ENCODE peak calls at places on chromosomes 2 and 18, in ten cellular contexts. C is OCI-LY7, R is heart right ventricle, P is astrocyte, F is PC-9, O is fibroblast of lung, S is stomach, N is PC-3, H is A549, U is ascending aorta. D is an unnamed sample.

GRCh38 chr2:11419781-11420180 is 46.2 kb downstream of the E2F6 start:
- DNase-seq in C (no peak), R (no peak), P (no peak), F (no peak), O (no peak), S (no peak), N (no peak), H (no peak), U (no peak), D (no peak)

GRCh38 chr2:85433511-85434089 is 15.1 kb downstream of the SH2D6 start:
- DNase-seq in C (no peak), R (peak), P (peak), F (peak), O (peak), S (peak), N (peak), H (peak), U (no peak), D (peak)

GRCh38 chr2:234468503-234468902 is 28.4 kb downstream of the ARL4C start:
- DNase-seq in C (no peak), R (peak), P (no peak), F (no peak), O (no peak), S (no peak), N (no peak), H (no peak), U (no peak), D (no peak)

GRCh38 chr2:67841711-67842110 is 221.1 kb downstream of the C1D start:
- DNase-seq in C (no peak), R (no peak), P (no peak), F (no peak), O (no peak), S (no peak), N (peak), H (no peak), U (no peak), D (no peak)

GRCh38 chr18:61998957-61999356 is 106.2 kb upstream of the RNF152 start:
- DNase-seq in C (no peak), R (no peak), P (peak), F (no peak), O (peak), S (no peak), N (peak), H (no peak), U (no peak), D (peak)

GRCh38 chr18:51668101-51668500 is 470.6 kb upstream of the MEX3C start:
- DNase-seq in C (peak), R (peak), P (peak), F (peak), O (peak), S (peak), N (peak), H (peak), U (no peak), D (peak)

GRCh38 chr2:144522741-144523605 is 3.1 kb upstream of the ZEB2 start:
- DNase-seq in C (no peak), R (peak), P (no peak), F (no peak), O (peak), S (no peak), N (no peak), H (no peak), U (no peak), D (no peak)

GRCh38 chr18:79677840-79678239 is 1.8 kb upstream of the CTDP1 start:
- DNase-seq in C (no peak), R (no peak), P (no peak), F (no peak), O (no peak), S (no peak), N (no peak), H (no peak), U (no peak), D (no peak)

GRCh38 chr18:67483237-67483636 is 33.3 kb downstream of the DSEL start:
- DNase-seq in C (no peak), R (no peak), P (no peak), F (no peak), O (no peak), S (no peak), N (no peak), H (no peak), U (no peak), D (no peak)

GRCh38 chr2:171824086-171824485 is 70.0 kb downstream of the SLC25A12 start:
- DNase-seq in C (no peak), R (no peak), P (no peak), F (no peak), O (peak), S (no peak), N (no peak), H (no peak), U (no peak), D (no peak)

GRCh38 chr2:196555161-196555560 is 84.4 kb upstream of the CCDC150 start:
- DNase-seq in C (no peak), R (no peak), P (no peak), F (no peak), O (no peak), S (no peak), N (no peak), H (no peak), U (no peak), D (no peak)

GRCh38 chr2:192381082-192381481 is 186.3 kb upstream of the TMEFF2 start:
- DNase-seq in C (no peak), R (no peak), P (peak), F (no peak), O (no peak), S (no peak), N (no peak), H (no peak), U (no peak), D (no peak)

GRCh38 chr2:217467331-217467730 is 535.5 kb downstream of the TNS1 start:
- DNase-seq in C (no peak), R (no peak), P (no peak), F (no peak), O (peak), S (no peak), N (no peak), H (no peak), U (no peak), D (no peak)

GRCh38 chr2:219499058-219499307 is 292 bp downstream of the GMPPA start:
- DNase-seq in C (no peak), R (no peak), P (no peak), F (no peak), O (no peak), S (no peak), N (no peak), H (no peak), U (no peak), D (no peak)

GRCh38 chr2:13485256-13485655 is 768.5 kb downstream of the TRIB2 start:
- DNase-seq in C (no peak), R (no peak), P (no peak), F (no peak), O (no peak), S (no peak), N (no peak), H (no peak), U (no peak), D (no peak)

GRCh38 chr2:106851475-106851874 is 34.5 kb downstream of the ST6GAL2 start:
- DNase-seq in C (no peak), R (no peak), P (no peak), F (no peak), O (no peak), S (no peak), N (no peak), H (no peak), U (no peak), D (no peak)

GRCh38 chr2:31428001-31428418 is 13.5 kb upstream of the XDH start:
- DNase-seq in C (peak), R (no peak), P (no peak), F (peak), O (no peak), S (no peak), N (peak), H (peak), U (no peak), D (no peak)

GRCh38 chr2:210442457-210442856 is 34.1 kb downstream of the LANCL1 start:
- DNase-seq in C (no peak), R (no peak), P (no peak), F (no peak), O (no peak), S (no peak), N (no peak), H (no peak), U (no peak), D (no peak)

GRCh38 chr2:1070601-1071000 is 120.0 kb downstream of the SNTG2 start:
- DNase-seq in C (no peak), R (no peak), P (no peak), F (no peak), O (no peak), S (no peak), N (no peak), H (no peak), U (no peak), D (no peak)

GRCh38 chr2:134173338-134174016 is 80.4 kb upstream of the MGAT5 start:
- DNase-seq in C (no peak), R (peak), P (no peak), F (no peak), O (no peak), S (peak), N (no peak), H (no peak), U (no peak), D (peak)
- H3K27ac ChIP-seq in C (no peak), R (peak), P (no peak), F (no peak), O (no peak), S (peak), N (no peak), H (no peak), U (no peak), D (no peak)

GRCh38 chr18:21131698-21132230 is 20.2 kb upstream of the ROCK1 start:
- DNase-seq in C (no peak), R (no peak), P (no peak), F (no peak), O (no peak), S (no peak), N (no peak), H (no peak), U (no peak), D (no peak)

GRCh38 chr18:21129586-21130216 is 18.1 kb upstream of the ROCK1 start:
- DNase-seq in C (no peak), R (no peak), P (peak), F (no peak), O (no peak), S (no peak), N (no peak), H (no peak), U (no peak), D (no peak)

GRCh38 chr18:21132398-21132918 is 20.8 kb upstream of the ROCK1 start:
- DNase-seq in C (no peak), R (no peak), P (no peak), F (no peak), O (no peak), S (no peak), N (no peak), H (no peak), U (no peak), D (no peak)

DNA sequence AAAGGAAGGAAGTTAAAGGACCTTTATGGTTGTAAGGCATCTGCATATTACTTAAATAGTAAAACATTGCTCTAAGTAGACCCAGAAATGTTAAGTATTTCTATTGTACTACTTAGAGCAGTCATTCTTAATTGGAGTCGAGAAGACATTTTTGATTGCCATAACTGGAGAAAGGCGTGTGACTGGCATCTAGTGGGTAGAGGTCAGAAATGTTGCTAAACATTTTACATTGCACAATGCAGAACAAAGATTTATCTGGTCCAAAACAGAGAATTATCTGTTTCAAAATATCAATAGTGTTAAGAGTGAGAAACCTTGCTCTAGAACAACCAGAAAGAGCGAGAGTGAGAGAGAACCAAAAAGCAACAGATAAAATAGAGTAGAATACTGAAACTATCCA is 23.3 kb upstream of the ROCK1 start:
- DNase-seq in C (peak), R (no peak), P (no peak), F (no peak), O (peak), S (no peak), N (peak), H (peak), U (no peak), D (no peak)
- TF ChIP-seq CTCF in C (peak), R (peak), P (no peak), F (peak), O (peak), S (no peak), N (peak), H (no peak), U (peak), D (peak)

DNA sequence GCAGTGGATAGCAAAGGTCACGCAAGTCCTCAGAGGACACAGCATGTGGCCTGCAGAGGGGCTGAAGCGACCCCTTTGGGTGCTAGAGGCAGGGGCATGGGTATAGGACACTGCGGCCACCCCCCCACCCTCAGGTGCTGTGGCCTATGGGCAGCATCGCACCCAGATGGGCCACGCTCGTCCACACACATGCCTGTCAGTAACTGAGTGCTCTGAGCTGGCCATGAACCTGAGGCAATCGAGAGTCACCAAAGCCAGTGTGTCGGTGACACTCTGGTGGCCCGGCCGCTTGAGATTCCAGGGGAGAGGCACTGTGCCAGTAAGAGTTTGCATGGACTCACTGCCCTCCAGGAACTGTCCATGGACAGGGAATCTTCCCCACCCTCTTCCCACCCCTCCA is 22.7 kb upstream of the PTPN2 start:
- DNase-seq in C (no peak), R (no peak), P (no peak), F (no peak), O (no peak), S (no peak), N (no peak), H (no peak), U (no peak), D (no peak)
- H3K27ac ChIP-seq in C (no peak), R (peak), P (no peak), F (no peak), O (no peak), S (no peak), N (no peak), H (no peak), U (no peak), D (no peak)

DNA sequence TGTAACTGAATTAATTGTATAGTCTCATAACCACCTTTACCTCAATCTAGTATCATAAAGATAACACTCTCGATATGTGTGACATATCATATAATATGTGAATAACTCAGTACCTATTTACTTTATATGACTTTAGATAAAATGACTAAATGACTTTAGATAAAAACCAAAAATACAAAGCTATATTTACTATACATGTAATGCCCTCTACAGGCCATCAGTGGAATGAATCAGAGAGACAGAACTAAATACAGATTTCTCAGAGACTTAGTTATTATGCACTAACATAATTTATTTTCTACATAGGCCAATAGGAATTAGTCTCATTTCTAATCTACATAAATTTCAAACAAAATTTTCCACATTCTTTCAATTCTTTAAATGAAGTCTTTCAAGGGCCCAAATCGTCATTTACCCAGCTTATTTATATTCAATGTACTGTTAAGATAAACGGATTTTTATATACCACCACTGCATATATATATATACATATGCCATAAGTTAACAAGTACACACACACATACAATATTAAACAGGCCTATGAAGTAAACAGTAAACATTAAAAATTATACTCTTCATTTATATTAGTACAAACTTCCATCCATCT is 219.9 kb downstream of the EXOC6B start:
- DNase-seq in C (peak), R (no peak), P (no peak), F (no peak), O (peak), S (no peak), N (peak), H (peak), U (no peak), D (peak)
- TF ChIP-seq CTCF in C (peak), R (peak), P (peak), F (peak), O (peak), S (no peak), N (peak), H (peak), U (peak), D (peak)

GRCh38 chr2:119609337-119609736 is 65.1 kb downstream of the CFAP221 start:
- DNase-seq in C (no peak), R (no peak), P (no peak), F (no peak), O (no peak), S (no peak), N (no peak), H (no peak), U (no peak), D (no peak)

GRCh38 chr2:119605096-119605495 is 60.8 kb downstream of the CFAP221 start:
- DNase-seq in C (no peak), R (no peak), P (no peak), F (no peak), O (no peak), S (no peak), N (no peak), H (no peak), U (no peak), D (no peak)

GRCh38 chr2:119608553-119608952 is 64.3 kb downstream of the CFAP221 start:
- DNase-seq in C (no peak), R (no peak), P (no peak), F (no peak), O (no peak), S (no peak), N (peak), H (no peak), U (no peak), D (no peak)

GRCh38 chr2:119606674-119607073 is 62.4 kb downstream of the CFAP221 start:
- DNase-seq in C (no peak), R (no peak), P (no peak), F (no peak), O (no peak), S (no peak), N (peak), H (no peak), U (no peak), D (no peak)
- H3K27ac ChIP-seq in C (no peak), R (no peak), P (no peak), F (no peak), O (no peak), S (no peak), N (no peak), H (no peak), U (no peak), D (no peak)

DNA sequence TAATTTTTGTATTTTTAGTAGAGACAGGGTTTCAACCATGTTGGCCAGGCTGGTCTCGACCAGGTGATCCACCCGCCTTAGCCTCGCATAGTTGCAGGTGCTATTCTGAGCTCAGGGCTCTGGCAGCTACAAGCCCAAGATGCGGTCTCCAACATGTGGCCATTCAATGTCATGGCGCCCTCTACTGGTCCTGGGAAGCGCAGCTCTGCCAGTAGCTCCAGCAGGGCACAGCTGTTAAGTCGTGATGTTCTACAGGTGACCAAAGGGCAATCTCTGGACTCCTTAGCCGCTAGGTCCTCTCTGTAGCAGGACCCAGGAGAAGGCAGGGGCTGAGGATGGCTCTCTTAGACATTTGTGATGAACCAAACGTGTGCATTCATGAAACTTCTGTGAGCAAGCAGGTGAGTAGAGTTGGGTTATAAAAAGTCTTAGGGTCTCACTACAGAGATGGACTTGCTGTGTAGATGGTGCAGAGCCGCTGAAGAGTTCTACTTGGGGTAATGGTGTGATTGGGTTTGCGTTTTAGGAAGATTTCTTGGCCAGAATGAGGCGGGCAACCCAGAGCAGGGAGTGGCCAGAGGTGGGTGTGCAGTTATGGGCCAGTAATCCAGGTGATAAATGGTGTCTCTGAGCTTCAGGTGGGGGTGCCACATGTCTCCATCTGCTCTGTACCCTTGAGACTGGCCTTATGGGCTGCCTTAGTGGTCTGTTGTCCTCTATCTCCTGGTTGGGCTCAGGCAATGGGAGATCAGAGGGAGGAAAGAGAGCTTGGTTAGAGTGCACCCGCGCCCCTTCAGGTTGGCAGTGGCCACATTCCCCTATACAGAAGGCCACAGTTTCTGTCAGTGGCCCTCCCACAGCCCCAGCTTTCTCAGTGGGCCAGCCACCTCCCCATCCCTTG is 31.0 kb downstream of the IL37 start:
- DNase-seq in C (peak), R (peak), P (peak), F (peak), O (peak), S (peak), N (peak), H (peak), U (no peak), D (peak)
- TF ChIP-seq CTCF in C (peak), R (peak), P (peak), F (peak), O (peak), S (peak), N (peak), H (peak), U (no peak), D (peak)

GRCh38 chr18:11176416-11176815 is 27.0 kb upstream of the PIEZO2 start:
- DNase-seq in C (no peak), R (no peak), P (peak), F (no peak), O (no peak), S (no peak), N (no peak), H (peak), U (no peak), D (peak)

GRCh38 chr18:11179959-11180519 is 30.7 kb upstream of the PIEZO2 start:
- DNase-seq in C (no peak), R (no peak), P (no peak), F (no peak), O (no peak), S (no peak), N (no peak), H (no peak), U (no peak), D (no peak)

GRCh38 chr18:11178951-11179549 is 29.7 kb upstream of the PIEZO2 start:
- DNase-seq in C (no peak), R (peak), P (peak), F (no peak), O (peak), S (no peak), N (no peak), H (no peak), U (peak), D (no peak)

GRCh38 chr18:11177382-11177781 is 28.0 kb upstream of the PIEZO2 start:
- DNase-seq in C (no peak), R (no peak), P (no peak), F (no peak), O (no peak), S (no peak), N (no peak), H (no peak), U (no peak), D (no peak)

GRCh38 chr18:11175266-11175947 is 26.0 kb upstream of the PIEZO2 start:
- DNase-seq in C (no peak), R (no peak), P (peak), F (no peak), O (peak), S (no peak), N (no peak), H (no peak), U (no peak), D (no peak)
- H3K27ac ChIP-seq in C (no peak), R (peak), P (peak), F (no peak), O (peak), S (no peak), N (no peak), H (no peak), U (peak), D (no peak)

D was measured in RWPE1.